ENCODE peak calls at places on chromosomes 11 and 22, in five cellular contexts. U, Y, N, T and E are unnamed samples.

GRCh38 chr22:37177755-37178154 is 10.3 kb downstream of the C1QTNF6 start:
- DNase-seq in U (no peak), Y (no peak), N (no peak), T (no peak), E (no peak)

GRCh38 chr11:641806-642370 is 4.8 kb downstream of the DRD4 start:
- DNase-seq in U (no peak), Y (no peak), N (no peak), T (no peak), E (no peak)

GRCh38 chr22:20304646-20305045 is 15.2 kb downstream of the DGCR6L start:
- DNase-seq in U (no peak), Y (no peak), N (no peak), T (no peak), E (no peak)

GRCh38 chr22:31646186-31647019 is 15.6 kb downstream of the PISD start:
- DNase-seq in U (no peak), Y (no peak), N (peak; percentile 100), T (peak; percentile 52), E (no peak)

GRCh38 chr11:88359529-88359928 is 22.0 kb upstream of the CTSC start:
- DNase-seq in U (no peak), Y (no peak), N (no peak), T (no peak), E (no peak)

GRCh38 chr22:30569674-30570202 is 4.7 kb downstream of the GAL3ST1 start:
- DNase-seq in U (no peak), Y (no peak), N (no peak), T (no peak), E (no peak)

GRCh38 chr22:37197451-37198289 is 9.6 kb upstream of the C1QTNF6 start:
- DNase-seq in U (peak; percentile 38), Y (no peak), N (peak; percentile 79), T (no peak), E (peak; percentile 40)

GRCh38 chr11:12216542-12217422 is 106.4 kb downstream of the MICAL2 start:
- DNase-seq in U (no peak), Y (no peak), N (peak; percentile 61), T (no peak), E (no peak)

GRCh38 chr11:88807349-88807748 is 258.4 kb downstream of the GRM5 start:
- DNase-seq in U (no peak), Y (no peak), N (no peak), T (no peak), E (no peak)

GRCh38 chr22:32992821-32993220 is 65.4 kb downstream of the SYN3 start:
- DNase-seq in U (no peak), Y (peak; percentile 64), N (no peak), T (no peak), E (no peak)

GRCh38 chr22:48244388-48245118 is 1482.1 kb downstream of the TBC1D22A start:
- DNase-seq in U (no peak), Y (peak; percentile 80), N (no peak), T (no peak), E (no peak)

GRCh38 chr22:23539135-23539838 is 40.8 kb downstream of the IGLL1 start:
- DNase-seq in U (peak; percentile 87), Y (peak; percentile 94), N (peak; percentile 90), T (peak; percentile 61), E (peak; percentile 60)

GRCh38 chr22:48743601-48744282 is 1083.9 kb downstream of the BRD1 start:
- DNase-seq in U (no peak), Y (peak; percentile 74), N (no peak), T (no peak), E (no peak)

GRCh38 chr11:2583605-2583958 is 116.2 kb downstream of the KCNQ1OT1 start:
- DNase-seq in U (no peak), Y (no peak), N (no peak), T (no peak), E (no peak)

GRCh38 chr11:27409060-27409459 is 46.0 kb upstream of the CCDC34 start:
- DNase-seq in U (no peak), Y (no peak), N (no peak), T (no peak), E (no peak)

GRCh38 chr11:31529189-31529588 is 19.6 kb downstream of the ELP4 start:
- DNase-seq in U (no peak), Y (no peak), N (no peak), T (no peak), E (no peak)

GRCh38 chr11:78560826-78561484 is 13.7 kb downstream of the NARS2 start:
- DNase-seq in U (no peak), Y (no peak), N (peak; percentile 40), T (no peak), E (no peak)

GRCh38 chr11:32204751-32205150 is 113.9 kb downstream of the RCN1 start:
- DNase-seq in U (no peak), Y (peak; percentile 4), N (no peak), T (no peak), E (no peak)

GRCh38 chr22:29639096-29639495 is 35.7 kb downstream of the NF2 start:
- DNase-seq in U (no peak), Y (no peak), N (no peak), T (no peak), E (no peak)

GRCh38 chr11:94494200-94494545 is 389 bp downstream of the ANKRD49 start:
- DNase-seq in U (no peak), Y (no peak), N (no peak), T (no peak), E (no peak)

GRCh38 chr11:12110714-12111481 is 508 bp downstream of the MICAL2 start:
- DNase-seq in U (no peak), Y (no peak), N (peak; percentile 34), T (no peak), E (no peak)

DNA sequence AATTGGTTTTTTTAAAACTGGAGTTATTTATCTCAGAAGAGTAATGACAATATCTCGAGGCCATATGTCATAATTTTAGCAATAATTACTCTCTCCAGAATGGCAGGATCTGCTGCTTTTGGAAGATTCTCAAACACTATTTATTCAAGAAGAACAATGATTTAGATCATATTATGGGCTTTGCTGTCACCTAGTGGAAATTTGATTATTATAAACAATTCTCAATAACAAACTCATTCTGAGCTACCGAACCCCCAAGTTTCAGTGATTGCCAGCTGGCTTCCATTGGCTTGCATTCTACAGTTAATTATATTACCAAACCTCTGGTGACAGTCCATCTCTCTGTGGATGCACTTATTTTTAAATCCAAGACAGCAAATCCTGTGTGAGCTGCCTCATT is 27.9 kb upstream of the SLC36A4 start:
- DNase-seq in U (no peak), Y (no peak), N (peak; percentile 59), T (no peak), E (no peak)
- TF ChIP-seq CTCF in U (no peak), Y (no peak), N (peak; percentile 38), T (peak; percentile 64), E (no peak)

DNA sequence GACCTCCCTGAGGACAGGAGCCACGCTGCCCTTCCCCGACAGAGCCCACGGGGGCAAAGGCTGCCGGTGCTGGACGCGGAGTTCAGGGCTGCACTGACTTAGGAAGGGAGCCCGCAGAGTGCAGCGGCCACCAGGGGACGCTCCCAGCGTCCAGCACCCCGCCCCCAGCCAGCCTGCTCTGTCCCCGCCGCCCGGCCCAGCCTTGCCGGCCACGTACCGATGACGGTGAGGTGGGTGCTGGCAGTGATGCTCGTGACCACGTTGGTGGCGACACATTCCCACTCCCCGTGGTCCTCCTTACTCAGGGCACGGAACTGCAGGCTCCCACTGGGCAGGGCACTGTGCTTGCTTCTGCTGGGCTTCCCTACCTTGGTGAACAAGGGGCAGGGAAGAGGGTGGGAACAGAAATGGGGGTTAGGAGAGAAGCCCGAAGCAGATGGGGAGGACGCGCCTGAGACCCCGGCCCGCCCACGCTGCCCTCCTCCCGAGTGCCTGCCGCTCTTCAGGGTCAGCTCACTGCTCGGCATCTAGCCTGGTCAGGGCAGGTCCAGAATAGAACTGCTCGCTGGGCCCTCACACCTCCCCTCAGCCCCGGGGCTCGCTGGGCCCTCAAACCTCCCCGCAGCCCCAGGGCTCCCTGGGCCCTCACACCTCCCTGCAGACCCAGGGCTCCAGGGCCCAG is 25.9 kb downstream of the IGSF9B start:
- DNase-seq in U (no peak), Y (no peak), N (peak; percentile 5), T (no peak), E (no peak)
- TF ChIP-seq CTCF in U (no peak), Y (no peak), N (peak; percentile 33), T (peak; percentile 96), E (no peak)

DNA sequence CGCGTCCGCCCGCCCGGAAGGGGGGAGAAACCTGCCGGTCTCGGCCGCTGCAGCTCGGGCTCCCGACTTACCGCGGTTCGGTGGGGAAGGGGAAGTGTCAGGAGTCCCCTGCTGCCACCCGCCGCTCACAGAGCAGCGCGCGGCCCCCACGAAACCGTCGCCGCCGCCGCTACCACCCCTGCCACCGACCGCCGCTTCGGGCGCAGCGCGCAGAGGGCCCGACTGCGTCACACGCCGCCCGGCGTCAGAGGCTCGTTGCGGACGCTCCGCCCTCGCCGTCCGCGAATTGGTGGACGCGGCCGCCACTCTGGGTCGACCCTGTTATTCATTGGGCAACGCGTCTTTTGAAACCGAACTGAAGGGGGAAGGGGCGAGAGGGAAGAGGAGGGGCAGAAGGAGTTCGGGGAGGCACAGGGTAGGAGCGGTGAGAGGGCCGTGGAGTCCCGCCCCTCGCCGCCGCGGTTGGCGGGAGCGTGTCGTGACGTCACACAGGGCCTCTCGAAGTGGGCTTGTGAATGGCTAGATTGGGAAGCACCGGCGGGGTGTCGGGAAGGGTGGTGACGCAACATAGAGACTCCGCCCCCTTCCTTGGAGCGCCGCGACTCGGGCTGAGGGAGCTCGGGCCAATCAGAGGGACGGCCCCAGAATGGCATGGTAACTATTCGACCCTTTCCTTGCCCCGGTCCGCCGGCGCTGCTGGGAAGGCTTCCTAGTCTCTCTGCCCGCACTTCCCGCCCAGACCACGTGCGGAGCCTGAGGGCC is at the start of gene NUP98:
- DNase-seq in U (peak; percentile 99), Y (peak; percentile 100), N (peak; percentile 100), T (peak; percentile 100), E (peak; percentile 99)
- TF ChIP-seq CTCF in U (no peak), Y (no peak), N (no peak), T (no peak), E (no peak)

DNA sequence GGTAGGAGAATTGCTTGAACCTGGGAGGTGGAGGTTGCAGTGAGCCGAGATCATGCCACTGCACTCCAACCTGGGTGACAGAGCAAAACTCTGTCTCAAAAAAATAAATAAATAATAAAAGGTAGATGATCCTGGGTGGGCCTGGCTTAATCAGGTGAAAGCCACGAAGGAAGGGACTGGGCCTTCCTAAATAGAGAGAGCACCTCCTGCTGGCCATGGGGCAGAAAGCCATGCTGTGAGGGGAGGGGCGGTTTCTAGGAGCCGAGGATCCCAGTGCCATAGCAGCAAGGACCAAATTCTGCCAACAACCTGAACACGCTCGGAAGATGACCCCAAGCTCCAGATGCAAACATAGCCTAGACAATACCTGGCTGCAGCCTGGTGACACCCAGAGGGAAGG is 24.5 kb upstream of the DGKZ start:
- DNase-seq in U (no peak), Y (no peak), N (peak; percentile 41), T (no peak), E (no peak)
- TF ChIP-seq CTCF in U (no peak), Y (no peak), N (peak; percentile 61), T (no peak), E (no peak)

GRCh38 chr11:132099692-132100091 is 729.3 kb downstream of the NTM start:
- DNase-seq in U (peak; percentile 17), Y (no peak), N (no peak), T (peak; percentile 25), E (no peak)
- TF ChIP-seq CTCF in U (peak; percentile 20), Y (no peak), N (peak; percentile 59), T (peak; percentile 66), E (no peak)

GRCh38 chr11:117505285-117505970 is 177.8 kb downstream of the CEP164 start:
- DNase-seq in U (no peak), Y (no peak), N (no peak), T (no peak), E (no peak)
- TF ChIP-seq CTCF in U (no peak), Y (no peak), N (no peak), T (no peak), E (no peak)